ENCODE peak calls at places on chromosomes 12 and 14, in four cellular contexts. One of them, this sample, is unnamed.

GRCh38 chr12:19035552-19035951 is 94.0 kb upstream of the PLEKHA5 start:
- DNase-seq in neural crest cell: no peak
- DNase-seq in IMR-90: peak; percentile 61
- DNase-seq in astrocyte of the spinal cord: no peak
- DNase-seq in this sample: peak; percentile 64

GRCh38 chr14:71320734-71321555 is 413.7 kb downstream of the PCNX1 start:
- DNase-seq in IMR-90: peak; percentile 69
- DNase-seq in neural crest cell: peak; percentile 49
- DNase-seq in astrocyte of the spinal cord: peak; percentile 62
- DNase-seq in this sample: peak; percentile 70

GRCh38 chr14:69012251-69012953 is 33.3 kb upstream of the ACTN1 start:
- DNase-seq in IMR-90: peak; percentile 61
- DNase-seq in neural crest cell: no peak
- DNase-seq in astrocyte of the spinal cord: no peak
- DNase-seq in this sample: peak; percentile 37

GRCh38 chr12:91361864-91362263 is 179.2 kb upstream of the DCN start:
- DNase-seq in IMR-90: peak; percentile 60
- DNase-seq in astrocyte of the spinal cord: peak; percentile 68
- DNase-seq in neural crest cell: no peak
- DNase-seq in this sample: peak; percentile 75

GRCh38 chr12:91311081-91311480 is 128.5 kb upstream of the DCN start:
- DNase-seq in IMR-90: no peak
- DNase-seq in neural crest cell: no peak
- DNase-seq in astrocyte of the spinal cord: no peak
- DNase-seq in this sample: no peak

GRCh38 chr14:85565862-85566296 is 35.9 kb downstream of the FLRT2 start:
- DNase-seq in astrocyte of the spinal cord: peak; percentile 56
- DNase-seq in neural crest cell: no peak
- DNase-seq in IMR-90: peak; percentile 69
- DNase-seq in this sample: peak; percentile 67

GRCh38 chr12:96197503-96198272 is 3.5 kb downstream of the ELK3 start:
- DNase-seq in IMR-90: peak; percentile 97
- DNase-seq in astrocyte of the spinal cord: peak; percentile 94
- DNase-seq in neural crest cell: no peak
- DNase-seq in this sample: peak; percentile 90

GRCh38 chr14:103745424-103745823 is 29.8 kb downstream of the ZFYVE21 start:
- DNase-seq in neural crest cell: no peak
- DNase-seq in astrocyte of the spinal cord: no peak
- DNase-seq in IMR-90: no peak
- DNase-seq in this sample: no peak

GRCh38 chr12:116639765-116640164 is 80.6 kb downstream of the MAP1LC3B2 start:
- DNase-seq in IMR-90: no peak
- DNase-seq in astrocyte of the spinal cord: no peak
- DNase-seq in neural crest cell: no peak
- DNase-seq in this sample: no peak

GRCh38 chr12:101642115-101643067 is 47.6 kb downstream of the MYBPC1 start:
- DNase-seq in IMR-90: no peak
- DNase-seq in astrocyte of the spinal cord: no peak
- DNase-seq in neural crest cell: peak; percentile 16
- DNase-seq in this sample: no peak

GRCh38 chr12:6921996-6922935 is 5.5 kb upstream of the ATN1 start:
- DNase-seq in neural crest cell: no peak
- DNase-seq in IMR-90: no peak
- DNase-seq in astrocyte of the spinal cord: no peak
- DNase-seq in this sample: no peak

GRCh38 chr14:51157012-51157411 is 62.1 kb upstream of the TRIM9 start:
- DNase-seq in neural crest cell: no peak
- DNase-seq in astrocyte of the spinal cord: no peak
- DNase-seq in IMR-90: peak; percentile 8
- DNase-seq in this sample: peak; percentile 69

GRCh38 chr12:82438356-82438755 is 80.0 kb downstream of the METTL25 start:
- DNase-seq in astrocyte of the spinal cord: no peak
- DNase-seq in neural crest cell: no peak
- DNase-seq in IMR-90: no peak
- DNase-seq in this sample: no peak

GRCh38 chr12:96806272-96806671 is 100.8 kb upstream of the NEDD1 start:
- DNase-seq in astrocyte of the spinal cord: no peak
- DNase-seq in neural crest cell: no peak
- DNase-seq in IMR-90: no peak
- DNase-seq in this sample: no peak

GRCh38 chr12:46555379-46555778 is 182.8 kb upstream of the SLC38A2 start:
- DNase-seq in IMR-90: peak; percentile 94
- DNase-seq in neural crest cell: no peak
- DNase-seq in astrocyte of the spinal cord: peak; percentile 87
- DNase-seq in this sample: peak; percentile 93

GRCh38 chr12:107394693-107395092 is 290.9 kb upstream of the PWP1 start:
- DNase-seq in neural crest cell: no peak
- DNase-seq in IMR-90: no peak
- DNase-seq in astrocyte of the spinal cord: no peak
- DNase-seq in this sample: no peak

GRCh38 chr14:57493467-57494181 is at the start of gene CCDC198:
- DNase-seq in IMR-90: no peak
- DNase-seq in neural crest cell: no peak
- DNase-seq in astrocyte of the spinal cord: peak; percentile 46
- DNase-seq in this sample: no peak

GRCh38 chr14:64467131-64467530 is 1.8 kb downstream of the AKAP5 start:
- DNase-seq in IMR-90: no peak
- DNase-seq in astrocyte of the spinal cord: no peak
- DNase-seq in neural crest cell: no peak
- DNase-seq in this sample: no peak

GRCh38 chr14:29937116-29937515 is 9.5 kb upstream of the PRKD1 start:
- DNase-seq in IMR-90: peak; percentile 48
- DNase-seq in astrocyte of the spinal cord: no peak
- DNase-seq in neural crest cell: no peak
- DNase-seq in this sample: peak; percentile 36

GRCh38 chr12:114918535-114919233 is 234.7 kb upstream of the TBX3 start:
- DNase-seq in IMR-90: peak; percentile 72
- DNase-seq in neural crest cell: no peak
- DNase-seq in astrocyte of the spinal cord: peak; percentile 61
- DNase-seq in this sample: peak; percentile 54

GRCh38 chr14:77377502-77377844 is 294 bp downstream of the SAMD15 start:
- DNase-seq in IMR-90: no peak
- DNase-seq in astrocyte of the spinal cord: no peak
- DNase-seq in neural crest cell: no peak
- DNase-seq in this sample: no peak

DNA sequence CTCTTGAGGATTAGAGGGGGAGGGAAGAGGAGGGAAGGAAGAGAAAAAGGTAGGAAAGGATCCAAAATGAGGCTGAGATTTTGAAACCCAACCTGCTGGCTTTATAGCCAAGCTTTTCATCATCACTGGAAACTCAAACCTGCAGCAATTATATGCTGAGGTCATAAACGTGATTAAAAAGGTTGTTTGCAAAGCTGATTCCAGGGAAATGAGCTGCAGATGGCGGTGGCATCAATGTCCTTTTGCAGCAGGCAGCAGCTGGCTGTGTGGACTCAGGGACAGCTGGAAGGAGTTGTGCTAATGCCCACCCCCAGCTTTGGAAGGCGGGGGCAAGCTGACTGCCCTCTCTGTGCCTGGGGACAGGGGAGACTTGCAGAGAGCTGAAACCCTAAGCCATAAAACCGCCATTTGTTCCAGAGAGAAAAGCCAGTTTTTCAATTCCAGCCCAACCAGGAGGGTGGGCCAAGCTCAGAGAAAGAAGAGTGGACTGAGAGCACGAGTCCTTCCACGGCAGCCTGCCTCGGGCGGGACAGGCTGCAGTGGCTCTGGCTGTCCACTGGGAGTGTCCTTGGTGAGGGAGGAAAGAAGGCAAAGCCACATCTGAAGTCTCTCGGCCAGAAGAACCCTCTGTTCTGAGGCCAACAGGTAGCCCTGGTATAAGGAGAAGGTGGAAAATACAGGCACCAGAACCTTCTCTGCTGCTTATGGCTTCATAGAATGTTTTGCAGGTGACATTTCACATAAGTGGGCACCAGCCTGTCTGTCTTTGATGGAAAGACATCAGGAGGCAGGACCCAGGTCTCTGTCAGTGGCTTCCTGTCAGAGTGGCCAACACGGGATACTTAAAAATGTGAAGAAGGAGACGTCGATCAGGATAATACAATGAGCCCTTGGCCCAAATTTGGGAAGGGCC is 90.7 kb downstream of the SINHCAF start:
- DNase-seq in astrocyte of the spinal cord: peak; percentile 48
- DNase-seq in neural crest cell: peak; percentile 50
- DNase-seq in IMR-90: peak; percentile 31
- DNase-seq in this sample: peak; percentile 64
- TF ChIP-seq CTCF in astrocyte of the spinal cord: peak; percentile 65
- TF ChIP-seq CTCF in neural crest cell: peak; percentile 71
- TF ChIP-seq CTCF in IMR-90: peak; percentile 44
- TF ChIP-seq CTCF in this sample: peak; percentile 66

GRCh38 chr12:9750276-9751203 is 10.2 kb downstream of the CD69 start:
- DNase-seq in astrocyte of the spinal cord: peak; percentile 74
- DNase-seq in IMR-90: peak; percentile 56
- DNase-seq in neural crest cell: peak; percentile 28
- DNase-seq in this sample: peak; percentile 85
- TF ChIP-seq CTCF in astrocyte of the spinal cord: peak; percentile 80
- TF ChIP-seq CTCF in IMR-90: peak; percentile 73
- TF ChIP-seq CTCF in neural crest cell: peak; percentile 99
- TF ChIP-seq CTCF in this sample: peak; percentile 89

GRCh38 chr14:104751539-104752337 is 1.2 kb upstream of the SIVA1 start:
- DNase-seq in astrocyte of the spinal cord: no peak
- DNase-seq in IMR-90: no peak
- DNase-seq in neural crest cell: no peak
- DNase-seq in this sample: no peak

GRCh38 chr14:104749958-104750529 is 2.9 kb upstream of the SIVA1 start:
- DNase-seq in astrocyte of the spinal cord: peak; percentile 20
- DNase-seq in IMR-90: peak; percentile 48
- DNase-seq in neural crest cell: no peak
- DNase-seq in this sample: no peak

GRCh38 chr14:104749111-104749649 is 3.8 kb upstream of the SIVA1 start:
- DNase-seq in neural crest cell: no peak
- DNase-seq in astrocyte of the spinal cord: peak; percentile 26
- DNase-seq in IMR-90: peak; percentile 58
- DNase-seq in this sample: peak; percentile 66

GRCh38 chr14:104752338-104752734 is 611 bp upstream of the SIVA1 start:
- DNase-seq in astrocyte of the spinal cord: no peak
- DNase-seq in IMR-90: no peak
- DNase-seq in neural crest cell: no peak
- DNase-seq in this sample: no peak

GRCh38 chr14:104750658-104751057 is 2.3 kb upstream of the SIVA1 start:
- DNase-seq in neural crest cell: no peak
- DNase-seq in astrocyte of the spinal cord: no peak
- DNase-seq in IMR-90: no peak
- DNase-seq in this sample: no peak
- TF ChIP-seq CTCF in neural crest cell: no peak
- TF ChIP-seq CTCF in astrocyte of the spinal cord: no peak
- TF ChIP-seq CTCF in IMR-90: no peak
- TF ChIP-seq CTCF in this sample: no peak

GRCh38 chr14:74126315-74126714 is 41.6 kb downstream of the LIN52 start:
- DNase-seq in neural crest cell: no peak
- DNase-seq in IMR-90: no peak
- DNase-seq in astrocyte of the spinal cord: no peak
- DNase-seq in this sample: no peak
- TF ChIP-seq CTCF in neural crest cell: no peak
- TF ChIP-seq CTCF in IMR-90: no peak
- TF ChIP-seq CTCF in astrocyte of the spinal cord: no peak
- TF ChIP-seq CTCF in this sample: no peak

GRCh38 chr12:132617822-132618682 is 524 bp upstream of the P2RX2 start:
- DNase-seq in neural crest cell: no peak
- DNase-seq in IMR-90: no peak
- DNase-seq in astrocyte of the spinal cord: no peak
- DNase-seq in this sample: no peak

GRCh38 chr12:132620113-132620892 is 1.7 kb downstream of the P2RX2 start:
- DNase-seq in IMR-90: no peak
- DNase-seq in neural crest cell: no peak
- DNase-seq in astrocyte of the spinal cord: no peak
- DNase-seq in this sample: no peak

GRCh38 chr12:132620893-132621656 is 2.5 kb downstream of the P2RX2 start:
- DNase-seq in IMR-90: no peak
- DNase-seq in astrocyte of the spinal cord: no peak
- DNase-seq in neural crest cell: no peak
- DNase-seq in this sample: no peak

GRCh38 chr12:132618683-132619043 is at the start of gene P2RX2:
- DNase-seq in IMR-90: no peak
- DNase-seq in astrocyte of the spinal cord: no peak
- DNase-seq in neural crest cell: no peak
- DNase-seq in this sample: no peak

DNA sequence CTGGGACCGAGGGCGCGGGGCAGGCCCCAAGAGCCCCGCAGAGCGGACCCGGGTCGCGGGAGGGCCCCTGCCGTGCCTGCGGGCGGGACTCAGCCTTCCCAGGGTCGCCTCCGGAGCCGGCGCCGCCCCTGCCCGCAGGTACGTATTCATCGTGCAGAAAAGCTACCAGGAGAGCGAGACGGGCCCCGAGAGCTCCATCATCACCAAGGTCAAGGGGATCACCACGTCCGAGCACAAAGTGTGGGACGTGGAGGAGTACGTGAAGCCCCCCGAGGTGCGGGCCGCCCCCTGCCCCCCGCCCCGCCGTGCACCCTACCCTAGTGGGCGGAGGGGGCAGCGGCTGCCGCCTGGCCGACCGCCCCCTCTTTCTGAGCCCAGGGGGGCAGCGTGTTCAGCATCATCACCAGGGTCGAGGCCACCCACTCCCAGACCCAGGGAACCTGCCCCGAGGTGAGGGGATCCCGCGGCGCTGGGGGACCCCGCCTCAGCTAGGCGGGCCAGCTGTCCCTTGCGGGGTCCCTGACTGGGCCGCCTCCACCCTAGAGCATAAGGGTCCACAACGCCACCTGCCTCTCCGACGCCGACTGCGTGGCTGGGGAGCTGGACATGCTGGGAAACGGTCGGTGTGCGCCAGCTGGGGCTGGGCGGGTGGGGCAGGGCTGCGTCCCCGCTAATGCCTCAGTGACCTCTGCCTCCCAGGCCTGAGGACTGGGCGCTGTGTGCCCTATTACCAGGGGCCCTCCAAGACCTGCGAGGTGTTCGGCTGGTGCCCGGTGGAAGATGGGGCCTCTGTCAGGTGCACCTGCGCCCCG is 931 bp downstream of the P2RX2 start:
- DNase-seq in IMR-90: no peak
- DNase-seq in astrocyte of the spinal cord: no peak
- DNase-seq in neural crest cell: no peak
- DNase-seq in this sample: no peak
- TF ChIP-seq CTCF in IMR-90: no peak
- TF ChIP-seq CTCF in astrocyte of the spinal cord: no peak
- TF ChIP-seq CTCF in neural crest cell: no peak
- TF ChIP-seq CTCF in this sample: no peak

GRCh38 chr14:73759183-73759713 is 45.1 kb upstream of the PNMA1 start:
- DNase-seq in neural crest cell: peak; percentile 33
- DNase-seq in IMR-90: peak; percentile 50
- DNase-seq in astrocyte of the spinal cord: peak; percentile 44
- DNase-seq in this sample: peak; percentile 69

GRCh38 chr14:73758392-73759182 is 44.4 kb upstream of the PNMA1 start:
- DNase-seq in neural crest cell: peak; percentile 53
- DNase-seq in astrocyte of the spinal cord: peak; percentile 69
- DNase-seq in IMR-90: peak; percentile 65
- DNase-seq in this sample: peak; percentile 76

GRCh38 chr14:73760598-73761586 is 46.7 kb upstream of the PNMA1 start:
- DNase-seq in neural crest cell: no peak
- DNase-seq in astrocyte of the spinal cord: no peak
- DNase-seq in IMR-90: no peak
- DNase-seq in this sample: no peak

GRCh38 chr14:73761621-73762355 is 47.6 kb upstream of the PNMA1 start:
- DNase-seq in astrocyte of the spinal cord: no peak
- DNase-seq in neural crest cell: no peak
- DNase-seq in IMR-90: no peak
- DNase-seq in this sample: no peak

GRCh38 chr14:73759714-73760597 is 45.8 kb upstream of the PNMA1 start:
- DNase-seq in neural crest cell: peak; percentile 81
- DNase-seq in astrocyte of the spinal cord: peak; percentile 99
- DNase-seq in IMR-90: peak; percentile 99
- DNase-seq in this sample: peak; percentile 99
- TF ChIP-seq CTCF in neural crest cell: peak; percentile 36
- TF ChIP-seq CTCF in astrocyte of the spinal cord: no peak
- TF ChIP-seq CTCF in IMR-90: no peak
- TF ChIP-seq CTCF in this sample: peak; percentile 2

This sample was measured in choroid plexus epithelial cell.